ENCODE peak calls at places on chromosomes 3 and 15, in six cellular contexts. O is HepG2, W is endothelial cell of umbilical vein, V is K562, L is A549, G is GM12878. I is an unnamed sample.
A peak's percentile ranks its signal among the peaks of the same experiment; 100 is the strongest.

GRCh38 chr3:129892857-129893615 is 475 bp downstream of the TMCC1 start:
- DNase-seq in W (peak; percentile 56), G (peak; percentile 23), V (peak; percentile 80), O (peak; percentile 36), L (peak; percentile 22), I (peak; percentile 79)

GRCh38 chr3:186099178-186099577 is 9.7 kb downstream of the ETV5 start:
- DNase-seq in O (no peak), L (no peak), W (peak; percentile 47), G (no peak), V (no peak), I (no peak)

GRCh38 chr15:22808240-22808639 is 21.8 kb downstream of the NIPA1 start:
- DNase-seq in V (no peak), O (no peak), W (no peak), L (no peak), G (no peak), I (no peak)

GRCh38 chr15:64507293-64507802 is 47.0 kb downstream of the ZNF609 start:
- DNase-seq in O (peak; percentile 36), L (no peak), W (peak; percentile 82), V (peak; percentile 19), G (peak; percentile 48), I (peak; percentile 68)

GRCh38 chr15:42088801-42089640 is 5.3 kb downstream of the PLA2G4D start:
- DNase-seq in O (no peak), G (no peak), L (no peak), W (no peak), V (no peak), I (no peak)

GRCh38 chr3:197547618-197548017 is 8.2 kb downstream of the BDH1 start:
- DNase-seq in V (peak; percentile 37), W (no peak), G (no peak), L (no peak), O (peak; percentile 58), I (no peak)

GRCh38 chr15:71114887-71115566 is at the start of gene THSD4:
- DNase-seq in V (peak; percentile 91), G (no peak), O (peak; percentile 25), W (peak; percentile 60), L (peak; percentile 99), I (peak; percentile 46)

GRCh38 chr3:5294360-5294759 is 106.9 kb downstream of the EDEM1 start:
- DNase-seq in G (no peak), W (no peak), L (no peak), V (no peak), O (no peak), I (no peak)

GRCh38 chr3:79473993-79474392 is 293.8 kb downstream of the ROBO1 start:
- DNase-seq in O (no peak), W (no peak), L (no peak), V (no peak), G (no peak), I (no peak)

GRCh38 chr3:101518421-101518871 is 5.4 kb upstream of the SENP7 start:
- DNase-seq in V (no peak), O (peak; percentile 29), G (peak; percentile 92), L (peak; percentile 6), W (peak; percentile 30), I (no peak)

GRCh38 chr3:105822171-105823123 is 46.4 kb downstream of the CBLB start:
- DNase-seq in L (no peak), V (no peak), W (no peak), G (no peak), O (no peak), I (no peak)

GRCh38 chr3:113136071-113136470 is 75.3 kb upstream of the BOC start:
- DNase-seq in L (peak; percentile 18), W (peak; percentile 20), G (no peak), V (no peak), O (no peak), I (peak; percentile 25)

DNA sequence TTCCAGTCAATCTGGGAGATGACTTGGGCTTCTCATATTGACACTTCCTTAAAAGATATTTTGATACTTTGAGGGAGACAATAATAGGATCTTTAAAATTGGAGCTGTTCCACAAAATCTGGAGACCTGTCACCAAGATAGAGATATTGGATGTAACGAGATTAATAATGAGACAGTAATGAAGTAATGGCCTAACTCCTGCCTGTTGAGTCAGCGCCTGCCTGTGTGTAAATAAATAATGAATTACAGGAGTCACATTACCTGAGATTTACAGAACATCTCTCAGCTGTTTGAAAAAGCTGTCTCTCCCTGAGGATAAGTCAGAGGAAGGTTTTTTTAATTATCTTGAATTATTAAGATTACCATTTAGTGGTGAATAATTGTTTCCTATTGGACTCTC is 43.8 kb upstream of the MITF start:
- DNase-seq in O (no peak), V (no peak), G (no peak), W (no peak), L (no peak), I (no peak)
- TF ChIP-seq MYC in O (no peak), V (no peak), G (no peak), W (no peak), L (no peak), I (no peak)

DNA sequence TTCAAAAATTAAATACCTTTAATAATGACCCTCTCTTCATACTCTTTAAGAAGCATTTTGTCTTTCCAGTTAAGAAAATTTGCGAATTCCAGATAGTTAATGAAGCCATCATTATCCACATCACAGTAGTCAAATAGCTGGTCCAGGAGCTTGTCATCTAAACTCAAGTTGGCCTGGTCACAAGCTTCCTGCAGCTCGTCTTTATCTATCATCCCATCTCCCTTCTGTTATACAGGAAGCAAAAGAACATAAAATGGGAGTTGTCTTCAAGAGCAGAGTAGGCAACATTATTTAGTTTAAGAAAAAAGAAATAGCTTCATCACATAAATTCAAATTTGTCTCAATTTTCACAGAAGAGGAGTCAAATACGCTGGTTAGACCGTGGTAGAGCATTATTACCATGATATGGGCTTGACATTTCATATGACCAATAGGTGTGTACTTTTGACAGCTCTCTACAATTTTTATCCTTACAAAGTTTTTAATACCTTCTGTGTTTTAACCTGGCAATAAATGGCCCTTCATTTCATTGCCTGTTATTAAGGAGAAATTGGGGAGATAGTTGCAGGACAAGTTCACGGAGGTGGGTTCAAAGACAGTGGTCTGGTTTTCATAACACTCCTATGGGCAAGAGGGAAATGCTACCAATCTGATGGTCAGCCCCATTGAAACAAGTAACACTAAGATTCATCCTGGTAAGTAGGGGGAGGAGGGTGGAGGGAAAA is 45.4 kb downstream of the EFHB start:
- DNase-seq in G (no peak), V (no peak), W (peak; percentile 36), O (no peak), L (no peak), I (no peak)
- H3K4me3 ChIP-seq in G (no peak overlapping the region), V (no peak overlapping the region), W (no peak overlapping the region), O (no peak overlapping the region), L (peak overlapping the region; percentile 17), I (no peak overlapping the region)

GRCh38 chr3:51311055-51311454 is 74.0 kb upstream of the MANF start:
- DNase-seq in O (peak; percentile 28), G (no peak), W (peak; percentile 31), L (peak; percentile 20), V (peak; percentile 11), I (peak; percentile 27)
- TF ChIP-seq CTCF in O (peak; percentile 48), G (peak; percentile 35), W (peak; percentile 32), L (peak; percentile 40), V (peak; percentile 33), I (peak; percentile 39)

GRCh38 chr3:156811092-156811862 is 14.9 kb upstream of the LEKR1 start:
- DNase-seq in L (no peak), G (no peak), O (no peak), V (no peak), W (peak; percentile 64), I (peak; percentile 38)

GRCh38 chr3:156816794-156817741 is 9.1 kb upstream of the LEKR1 start:
- DNase-seq in W (peak; percentile 86), O (no peak), G (peak; percentile 55), V (peak; percentile 65), L (peak; percentile 49), I (peak; percentile 94)

GRCh38 chr3:156814295-156814694 is 11.9 kb upstream of the LEKR1 start:
- DNase-seq in G (no peak), V (no peak), L (no peak), W (no peak), O (no peak), I (no peak)

GRCh38 chr3:156816091-156816793 is 9.9 kb upstream of the LEKR1 start:
- DNase-seq in W (peak; percentile 16), G (no peak), O (no peak), L (no peak), V (no peak), I (peak; percentile 59)

DNA sequence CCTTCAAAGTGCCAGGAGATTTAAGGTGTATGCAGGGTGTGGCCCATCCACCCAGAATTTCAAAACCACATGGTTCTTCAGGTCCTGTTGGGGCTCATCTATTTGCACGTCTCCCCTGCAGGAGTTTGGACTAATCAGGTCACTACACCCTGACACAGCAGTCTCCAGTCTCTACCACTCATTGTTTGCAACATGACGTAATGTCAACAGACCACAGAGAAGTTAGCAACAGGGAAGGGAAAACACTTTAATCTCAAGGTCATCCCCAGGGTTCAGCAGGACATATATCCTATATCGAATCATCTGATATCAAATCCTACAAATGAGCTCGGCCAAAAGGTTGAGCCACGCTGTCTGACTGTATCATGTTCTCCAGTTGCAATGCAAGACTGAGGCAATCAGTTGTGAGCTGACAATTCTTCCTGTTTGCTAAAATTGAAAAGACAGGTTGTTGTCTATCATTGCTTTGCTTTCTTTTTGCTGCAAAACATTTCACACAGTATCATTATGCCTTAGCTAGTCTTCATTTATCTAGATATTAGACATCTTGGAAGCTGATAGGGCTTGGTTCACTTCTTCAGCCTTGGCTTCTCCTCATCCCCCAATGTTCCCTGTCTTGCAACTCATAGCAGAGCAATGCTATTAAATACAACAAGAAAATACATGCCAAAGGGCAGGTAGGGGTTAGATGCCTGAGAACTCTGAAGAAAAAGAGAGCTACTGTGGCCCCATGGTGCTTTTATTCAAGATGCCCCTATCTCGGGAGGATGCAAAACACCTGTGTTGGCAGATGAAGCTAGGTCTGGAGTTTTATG is 13.4 kb upstream of the LEKR1 start:
- DNase-seq in L (peak; percentile 90), W (peak; percentile 50), O (peak; percentile 82), V (peak; percentile 42), G (no peak), I (peak; percentile 76)
- TF ChIP-seq MYC in L (peak; percentile 48), W (no peak), O (no peak), V (peak; percentile 84), G (no peak), I (no peak)

GRCh38 chr3:28575748-28576589 is 227.3 kb upstream of the AZI2 start:
- DNase-seq in L (no peak), G (no peak), W (no peak), V (no peak), O (no peak), I (no peak)

GRCh38 chr3:28576590-28577220 is 228.1 kb upstream of the AZI2 start:
- DNase-seq in L (no peak), W (no peak), G (no peak), V (no peak), O (no peak), I (no peak)

GRCh38 chr3:28574036-28574435 is 225.4 kb upstream of the AZI2 start:
- DNase-seq in O (no peak), L (no peak), G (no peak), V (no peak), W (no peak), I (no peak)

GRCh38 chr3:28575100-28575747 is 226.6 kb upstream of the AZI2 start:
- DNase-seq in G (no peak), W (no peak), V (no peak), L (no peak), O (no peak), I (no peak)

DNA sequence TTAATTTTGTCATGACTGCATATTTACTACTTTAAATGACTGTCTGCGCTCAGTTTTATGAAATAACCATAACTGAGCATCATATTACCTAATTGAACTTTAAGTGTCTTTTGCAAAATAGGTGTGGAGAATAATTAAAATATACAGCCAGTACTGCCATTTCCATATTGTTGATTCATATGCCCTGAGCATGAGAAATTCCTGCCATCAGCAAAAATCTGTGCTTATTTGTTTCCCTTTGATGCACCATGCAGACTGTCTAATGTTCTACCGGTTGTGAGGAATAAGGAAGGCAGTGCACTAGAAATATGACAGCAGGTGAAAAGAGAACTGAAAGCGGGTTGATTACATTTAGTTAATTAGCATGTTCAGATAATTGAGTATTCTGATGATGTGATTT is 229.3 kb upstream of the AZI2 start:
- DNase-seq in W (no peak), L (no peak), O (no peak), V (no peak), G (no peak), I (no peak)
- H3K4me3 ChIP-seq in W (no peak overlapping the region), L (no peak overlapping the region), O (no peak overlapping the region), V (no peak overlapping the region), G (no peak overlapping the region), I (no peak overlapping the region)